ENCODE peak calls at places on chromosomes 12 and 14, in five cellular contexts. K, D, V, M and T are unnamed samples.

GRCh38 chr12:2803635-2804380 is 8.7 kb upstream of the ITFG2 start:
- DNase-seq in D (no peak), M (no peak), V (no peak), K (no peak), T (no peak)

GRCh38 chr12:124520258-124520657 is 47.2 kb downstream of the NCOR2 start:
- DNase-seq in V (no peak), M (no peak), K (no peak), D (peak; percentile 44), T (no peak)

GRCh38 chr12:112270673-112271072 is 111.6 kb downstream of the HECTD4 start:
- DNase-seq in M (no peak), V (no peak), D (no peak), K (no peak), T (no peak)

GRCh38 chr14:95769976-95770375 is 56.1 kb upstream of the TCL1A start:
- DNase-seq in V (no peak), M (no peak), K (no peak), D (no peak), T (no peak)

GRCh38 chr12:128542844-128543243 is 275.9 kb downstream of the TMEM132C start:
- DNase-seq in K (no peak), D (no peak), V (no peak), M (no peak), T (no peak)

GRCh38 chr12:121345151-121345810 is 6.9 kb downstream of the ANAPC5 start:
- DNase-seq in K (no peak), V (no peak), D (no peak), M (no peak), T (no peak)

GRCh38 chr14:100076630-100077029 is 11.4 kb downstream of the EVL start:
- DNase-seq in M (no peak), K (peak; percentile 82), V (peak; percentile 18), D (no peak), T (peak; percentile 66)

GRCh38 chr12:115404761-115405470 is 720.9 kb upstream of the TBX3 start:
- DNase-seq in V (no peak), M (no peak), D (no peak), K (no peak), T (no peak)

GRCh38 chr12:100497105-100497795 is 23.6 kb downstream of the NR1H4 start:
- DNase-seq in V (no peak), D (no peak), K (no peak), M (no peak), T (no peak)

GRCh38 chr12:26195641-26196423 is 459 bp downstream of the SSPN start:
- DNase-seq in M (peak; percentile 65), D (peak; percentile 62), K (peak; percentile 81), V (no peak), T (peak; percentile 34)

GRCh38 chr12:42741771-42742510 is 152.4 kb upstream of the PRICKLE1 start:
- DNase-seq in M (no peak), D (no peak), V (no peak), K (no peak), T (no peak)

GRCh38 chr12:109717390-109718357 is 4.0 kb downstream of the FAM222A start:
- DNase-seq in M (peak; percentile 45), V (no peak), K (no peak), D (no peak), T (no peak)

GRCh38 chr12:124369055-124369900 is 74.4 kb downstream of the RFLNA start:
- DNase-seq in D (peak; percentile 86), M (peak; percentile 98), V (no peak), K (peak; percentile 97), T (peak; percentile 83)

GRCh38 chr12:2156333-2156732 is 103.5 kb downstream of the CACNA1C start:
- DNase-seq in K (no peak), V (no peak), M (no peak), D (no peak), T (no peak)

GRCh38 chr12:54383041-54383609 is 1.4 kb downstream of the ZNF385A start:
- DNase-seq in D (no peak), K (no peak), M (no peak), V (peak; percentile 68), T (no peak)

GRCh38 chr12:49792181-49792970 is 35.8 kb downstream of the NCKAP5L start:
- DNase-seq in K (peak; percentile 64), D (no peak), M (no peak), V (no peak), T (no peak)

GRCh38 chr12:116125981-116126566 is 151.4 kb downstream of the MED13L start:
- DNase-seq in D (no peak), K (no peak), M (no peak), V (peak; percentile 35), T (no peak)

GRCh38 chr14:35355981-35356839 is 48.3 kb downstream of the NFKBIA start:
- DNase-seq in D (peak; percentile 90), V (peak; percentile 76), M (no peak), K (no peak), T (no peak)
- TF ChIP-seq EP300 in D (peak; percentile 7), V (peak; percentile 26), M (no peak), K (no peak), T (no peak)

GRCh38 chr14:105467942-105468471 is 6.6 kb upstream of the CRIP2 start:
- DNase-seq in V (no peak), K (no peak), M (peak; percentile 27), D (no peak), T (no peak)

GRCh38 chr14:105464501-105464900 is 10.1 kb upstream of the CRIP2 start:
- DNase-seq in K (no peak), V (no peak), M (no peak), D (no peak), T (no peak)

GRCh38 chr14:105466491-105467248 is 8.0 kb upstream of the CRIP2 start:
- DNase-seq in M (no peak), K (no peak), V (no peak), D (no peak), T (no peak)

GRCh38 chr14:105467249-105467941 is 7.2 kb upstream of the CRIP2 start:
- DNase-seq in M (no peak), D (no peak), V (no peak), K (no peak), T (no peak)

GRCh38 chr14:105465209-105466031 is 9.2 kb upstream of the CRIP2 start:
- DNase-seq in M (no peak), V (no peak), D (no peak), K (no peak), T (no peak)
- H3K36me3 ChIP-seq in M (no peaks in the 10 kb centered on the region), V (peaks cover 79% of the 10 kb centered on the region), D (no peaks in the 10 kb centered on the region), K (peaks cover 98% of the 10 kb centered on the region), T (peaks cover 11% of the 10 kb centered on the region)

GRCh38 chr14:22460461-22461195 is 128.4 kb downstream of the DAD1 start:
- DNase-seq in K (no peak), M (no peak), V (peak; percentile 35), D (no peak), T (no peak)
- TF ChIP-seq CTCF in K (no peak), M (no peak), V (no peak), D (no peak), T (no peak)

GRCh38 chr14:32327255-32327961 is 1.7 kb upstream of the AKAP6 start:
- DNase-seq in D (no peak), M (no peak), K (no peak), V (no peak), T (no peak)

GRCh38 chr14:32330356-32331226 is 1.5 kb downstream of the AKAP6 start:
- DNase-seq in D (peak; percentile 10), M (no peak), V (no peak), K (no peak), T (no peak)

GRCh38 chr14:32329690-32330290 is 692 bp downstream of the AKAP6 start:
- DNase-seq in M (no peak), K (no peak), D (no peak), V (no peak), T (no peak)

GRCh38 chr14:32331227-32331597 is 2.1 kb downstream of the AKAP6 start:
- DNase-seq in M (no peak), V (peak; percentile 58), K (no peak), D (no peak), T (no peak)

DNA sequence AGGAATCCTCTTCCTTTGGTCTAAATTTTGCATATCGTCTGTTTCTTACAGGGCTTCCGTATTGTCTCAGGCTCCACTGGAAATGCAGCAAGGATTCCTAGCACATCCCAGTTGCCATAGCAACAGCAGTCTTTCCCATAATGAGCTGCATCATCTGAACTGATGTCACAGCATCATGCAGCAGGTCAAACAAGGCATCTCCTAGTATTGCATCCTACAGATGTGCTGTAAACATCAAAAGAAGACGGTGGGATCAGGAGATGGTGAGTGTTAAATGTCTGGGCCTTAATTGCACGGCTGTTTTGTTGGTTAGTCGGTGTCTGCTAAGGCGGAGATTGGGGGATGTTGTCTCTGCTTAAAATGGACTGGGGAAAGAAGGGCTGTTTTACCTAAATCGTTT is at the start of gene AKAP6:
- DNase-seq in V (no peak), M (no peak), D (no peak), K (no peak), T (no peak)
- TF ChIP-seq EP300 in V (no peak), M (no peak), D (no peak), K (no peak), T (no peak)

DNA sequence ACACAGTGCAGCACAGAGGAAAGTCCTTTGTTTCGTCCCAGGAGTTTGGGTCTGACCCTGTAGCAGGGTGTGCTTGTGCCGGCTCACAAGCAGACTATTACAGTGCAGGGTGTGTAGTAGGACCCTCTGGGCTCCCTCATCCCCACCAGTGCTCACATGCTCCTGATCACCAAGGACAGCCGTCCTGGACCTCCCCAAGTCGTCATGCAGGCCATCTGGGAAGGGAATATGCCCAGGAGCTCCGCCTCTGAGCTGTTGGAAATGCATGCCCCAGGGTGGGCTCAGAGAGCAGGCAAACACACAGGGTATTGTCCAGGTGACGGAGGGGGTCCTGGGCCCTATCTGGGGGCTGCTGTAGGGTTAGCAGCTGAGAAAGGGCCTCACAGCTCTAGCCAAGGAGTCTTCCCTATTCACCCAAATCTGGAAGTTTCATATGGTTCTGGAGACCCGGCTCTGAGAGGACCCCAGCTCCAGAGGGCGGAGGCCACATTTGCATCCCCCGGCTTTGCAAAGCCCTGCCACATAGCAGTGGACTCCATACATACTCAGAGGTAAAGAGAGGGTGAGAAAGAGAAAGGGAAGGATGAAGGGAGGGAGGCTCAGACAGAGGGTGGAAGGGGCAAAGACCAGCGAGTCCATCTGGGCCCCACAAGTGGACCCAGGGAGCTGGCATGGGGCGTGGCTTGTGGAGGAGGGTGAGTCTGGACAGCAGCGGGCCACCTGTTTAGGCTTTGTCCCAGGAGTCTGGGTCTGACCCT is 53.5 kb upstream of the PPP2R5C start:
- DNase-seq in K (no peak), V (no peak), D (no peak), M (no peak), T (no peak)
- H3K36me3 ChIP-seq in K (no peaks in the 10 kb centered on the region), V (no peaks in the 10 kb centered on the region), D (no peaks in the 10 kb centered on the region), M (no peaks in the 10 kb centered on the region), T (no peaks in the 10 kb centered on the region)

DNA sequence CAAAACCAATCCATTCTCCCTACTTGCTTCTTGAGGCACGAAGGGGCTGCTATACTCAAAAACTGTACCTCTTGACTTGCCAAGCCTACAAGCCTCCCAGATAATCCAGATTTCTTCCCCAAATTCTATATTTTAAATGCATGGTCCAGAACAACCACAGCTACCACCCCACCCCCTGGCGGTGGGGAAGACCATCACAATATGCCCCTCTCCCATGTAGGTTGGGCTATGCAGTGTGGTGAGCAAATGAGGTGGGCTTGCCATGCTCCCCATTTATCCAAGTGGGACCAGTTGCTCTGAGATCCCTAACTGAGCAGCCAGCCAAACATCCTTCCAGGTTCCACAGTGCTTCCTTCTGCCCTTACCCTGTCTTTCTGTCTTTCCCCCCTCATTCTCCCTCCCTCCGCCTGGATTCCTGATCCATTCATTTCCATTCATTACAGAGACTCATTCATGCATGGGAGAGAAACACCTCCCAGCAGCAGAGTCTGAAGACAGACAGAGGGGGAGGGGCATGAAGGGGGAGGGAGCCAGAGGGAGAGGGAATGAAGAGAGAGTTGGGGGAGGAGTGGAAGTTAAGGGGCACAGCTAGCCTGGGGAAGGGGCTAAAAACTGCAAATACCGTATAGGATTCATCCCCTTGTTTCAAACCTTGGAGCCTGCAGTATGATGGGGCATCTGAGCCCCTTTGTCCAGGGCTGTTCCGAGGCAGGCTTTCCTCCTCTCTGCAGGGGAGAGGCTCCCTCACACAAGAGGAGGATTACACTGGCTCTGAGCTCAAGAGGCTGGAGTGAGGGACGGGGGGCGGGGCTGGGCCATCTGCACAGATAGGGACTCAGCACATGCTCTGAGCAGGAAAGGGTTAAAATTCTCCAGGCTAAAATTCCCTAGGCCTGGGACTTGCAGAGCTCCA is 4.4 kb downstream of the ZNF219 start:
- DNase-seq in K (no peak), D (no peak), V (no peak), M (peak; percentile 27), T (no peak)
- TF ChIP-seq CTCF in K (no peak), D (no peak), V (no peak), M (no peak), T (no peak)